ENCODE peak calls at places on chromosomes 12 and 14, in five cellular contexts. G is aorta; R is effector memory CD4-positive, alpha-beta T cell; F is tibial artery; Z is spleen. E is an unnamed sample. For H3K4me1 and H3K9me3, the result is how much of the 10 kb centered on the place peaks cover.

GRCh38 chr12:94603434-94604068 is 46.8 kb downstream of the TMCC3 start:
- DNase-seq in R (peak), Z (peak), G (no peak), F (peak), E (peak)

GRCh38 chr12:10641735-10642500 is 28.5 kb upstream of the MAGOHB start:
- DNase-seq in F (no peak), Z (no peak), R (no peak), G (no peak), E (peak)

GRCh38 chr12:30110970-30111586 is 327.3 kb upstream of the TMTC1 start:
- DNase-seq in Z (no peak), F (no peak), G (no peak), R (no peak), E (no peak)

GRCh38 chr12:63495974-63496373 is 172.3 kb downstream of the DPY19L2 start:
- DNase-seq in Z (no peak), G (no peak), F (no peak), R (no peak), E (no peak)

GRCh38 chr14:53900499-53900898 is 56.1 kb downstream of the BMP4 start:
- DNase-seq in G (no peak), R (no peak), Z (no peak), F (peak), E (peak)

GRCh38 chr12:55736780-55737580 is 5.9 kb upstream of the GDF11 start:
- DNase-seq in Z (peak), F (no peak), G (peak), R (no peak), E (peak)

GRCh38 chr12:99332936-99333591 is 314.5 kb upstream of the GARIN6 start:
- DNase-seq in R (no peak), Z (no peak), G (no peak), F (no peak), E (no peak)

GRCh38 chr14:32038876-32039275 is 38.2 kb upstream of the ARHGAP5 start:
- DNase-seq in G (no peak), Z (no peak), R (no peak), F (no peak), E (no peak)

GRCh38 chr12:120652671-120653435 is 12.4 kb downstream of the CABP1 start:
- DNase-seq in Z (no peak), R (no peak), F (no peak), G (peak), E (no peak)

GRCh38 chr12:88313554-88313953 is 171.4 kb downstream of the TMTC3 start:
- DNase-seq in R (no peak), G (no peak), Z (no peak), F (no peak), E (no peak)

GRCh38 chr14:88233915-88234314 is 89.2 kb downstream of the KCNK10 start:
- DNase-seq in F (no peak), G (no peak), Z (no peak), R (no peak), E (no peak)

GRCh38 chr12:51833446-51834227 is 14.9 kb downstream of the FIGNL2 start:
- DNase-seq in Z (no peak), R (no peak), G (no peak), F (no peak), E (no peak)

GRCh38 chr12:1773937-1774655 is 46.3 kb upstream of the LRTM2 start:
- DNase-seq in F (no peak), Z (no peak), G (no peak), R (no peak), E (no peak)

GRCh38 chr12:65494537-65494936 is 216.1 kb downstream of the MSRB3 start:
- DNase-seq in R (no peak), Z (no peak), F (no peak), G (no peak), E (no peak)

GRCh38 chr14:65462411-65462810 is 49.9 kb downstream of the FUT8 start:
- DNase-seq in Z (no peak), G (no peak), F (no peak), R (no peak), E (no peak)

GRCh38 chr12:105084251-105085250 is at the start of gene ALDH1L2:
- DNase-seq in Z (peak), G (peak), R (peak), F (peak), E (peak)

GRCh38 chr14:61065671-61066070 is 84.6 kb downstream of the SLC38A6 start:
- DNase-seq in R (no peak), Z (no peak), F (no peak), G (no peak), E (no peak)

GRCh38 chr12:47636908-47637780 is 68.7 kb downstream of the RPAP3 start:
- DNase-seq in G (peak), Z (peak), R (no peak), F (peak), E (peak)

GRCh38 chr12:57726151-57726883 is 12.2 kb downstream of the AGAP2 start:
- DNase-seq in Z (peak), R (no peak), F (peak), G (peak), E (peak)

GRCh38 chr12:1972856-1973317 is 31.4 kb downstream of the DCP1B start:
- DNase-seq in R (no peak), F (peak), Z (no peak), G (peak), E (peak)

GRCh38 chr14:90383731-90384542 is 12.9 kb upstream of the CALM1 start:
- DNase-seq in F (peak), G (peak), R (peak), Z (peak), E (peak)

GRCh38 chr12:108156717-108157116 is 27.6 kb downstream of the WSCD2 start:
- DNase-seq in F (no peak), Z (no peak), R (no peak), G (no peak), E (no peak)

GRCh38 chr12:116687888-116688287 is 50.0 kb downstream of the SPRING1 start:
- DNase-seq in Z (peak), G (peak), R (no peak), F (no peak), E (peak)

GRCh38 chr12:85130631-85131030 is 94.5 kb downstream of the LRRIQ1 start:
- DNase-seq in F (no peak), Z (no peak), R (no peak), G (no peak), E (no peak)

GRCh38 chr12:9047105-9047504 is 57.8 kb downstream of the KLRG1 start:
- DNase-seq in F (no peak), G (no peak), Z (no peak), R (no peak), E (no peak)

GRCh38 chr14:76227450-76228050 is 75.8 kb downstream of the GPATCH2L start:
- DNase-seq in G (no peak), Z (no peak), R (no peak), F (no peak), E (no peak)

GRCh38 chr14:69048456-69048855 is 69.4 kb upstream of the ACTN1 start:
- DNase-seq in F (no peak), Z (no peak), R (no peak), G (no peak), E (peak)

GRCh38 chr12:131167334-131167733 is 213.6 kb downstream of the ADGRD1 start:
- DNase-seq in R (no peak), Z (no peak), G (no peak), F (no peak), E (no peak)

GRCh38 chr14:39381366-39381765 is 50.9 kb downstream of the FBXO33 start:
- DNase-seq in Z (no peak), G (no peak), R (no peak), F (no peak), E (no peak)

GRCh38 chr12:79439179-79439825 is 251.5 kb downstream of the PAWR start:
- DNase-seq in Z (no peak), R (no peak), G (no peak), F (no peak), E (no peak)

DNA sequence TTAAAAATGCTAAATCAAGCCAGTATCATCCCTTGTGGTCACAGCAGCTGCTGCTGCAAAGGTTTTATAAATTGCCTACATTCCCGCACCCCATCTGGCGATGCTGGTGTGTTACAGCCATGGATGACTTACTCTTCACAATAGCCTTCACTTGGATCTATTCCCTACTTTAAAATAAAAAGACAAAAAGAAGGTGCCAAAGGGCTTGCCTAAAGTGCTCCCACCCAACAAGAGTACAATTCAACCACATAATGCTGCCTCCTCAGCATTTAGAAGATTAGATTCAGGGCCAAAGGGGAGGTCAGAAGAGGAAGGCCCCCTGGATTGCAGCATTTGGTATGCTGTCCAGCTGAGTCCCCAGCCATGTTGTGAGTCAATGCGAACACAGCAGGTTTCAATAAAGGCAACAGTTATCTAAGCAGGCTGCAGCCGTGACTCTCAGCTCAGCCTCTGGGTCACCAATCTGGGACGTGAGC is 176.1 kb downstream of the DAD1 start:
- DNase-seq in F (no peak), R (no peak), Z (no peak), G (no peak), E (no peak)
- H3K4me1 ChIP-seq in F (under half), R (under half), Z (under half), G (under half), E (under half)

DNA sequence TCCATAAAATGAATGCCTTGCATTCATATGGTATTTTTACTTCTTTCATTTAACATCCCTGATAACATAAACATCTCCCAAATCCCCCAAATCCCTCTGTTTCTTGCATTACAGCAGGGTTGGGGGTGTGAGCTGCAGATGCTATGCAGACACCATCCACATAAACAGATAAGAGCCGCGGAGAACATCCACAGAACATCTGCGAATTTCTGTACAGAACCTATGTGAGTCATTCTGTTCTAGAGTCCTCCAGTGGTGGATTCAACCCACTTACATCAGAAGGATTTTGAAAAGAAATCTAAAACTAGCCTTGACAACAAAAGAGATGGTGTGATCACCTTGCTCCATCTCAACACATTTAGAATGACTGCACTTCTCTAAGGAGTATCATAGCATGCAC is 20.3 kb downstream of the FBLN5 start:
- DNase-seq in Z (no peak), F (no peak), R (no peak), G (no peak), E (no peak)
- H3K9me3 ChIP-seq in Z (under half), F (under half), R (under half), G (under half), E (under half)

GRCh38 chr14:23481362-23481970 is 12.0 kb downstream of the NGDN start:
- DNase-seq in G (no peak), Z (no peak), F (no peak), R (no peak), E (no peak)

GRCh38 chr14:23482814-23483128 is 13.3 kb downstream of the NGDN start:
- DNase-seq in R (no peak), G (no peak), F (no peak), Z (no peak), E (no peak)

GRCh38 chr14:23481992-23482813 is 12.7 kb downstream of the NGDN start:
- DNase-seq in Z (no peak), F (no peak), R (no peak), G (no peak), E (no peak)

GRCh38 chr14:23483216-23483854 is 13.8 kb downstream of the NGDN start:
- DNase-seq in F (no peak), Z (no peak), G (no peak), R (no peak), E (no peak)

GRCh38 chr14:23478109-23478698 is 8.7 kb downstream of the NGDN start:
- DNase-seq in R (peak), G (no peak), Z (no peak), F (peak), E (peak)
- H3K4me1 ChIP-seq in R (under half), G (under half), Z (under half), F (under half), E (under half)

DNA sequence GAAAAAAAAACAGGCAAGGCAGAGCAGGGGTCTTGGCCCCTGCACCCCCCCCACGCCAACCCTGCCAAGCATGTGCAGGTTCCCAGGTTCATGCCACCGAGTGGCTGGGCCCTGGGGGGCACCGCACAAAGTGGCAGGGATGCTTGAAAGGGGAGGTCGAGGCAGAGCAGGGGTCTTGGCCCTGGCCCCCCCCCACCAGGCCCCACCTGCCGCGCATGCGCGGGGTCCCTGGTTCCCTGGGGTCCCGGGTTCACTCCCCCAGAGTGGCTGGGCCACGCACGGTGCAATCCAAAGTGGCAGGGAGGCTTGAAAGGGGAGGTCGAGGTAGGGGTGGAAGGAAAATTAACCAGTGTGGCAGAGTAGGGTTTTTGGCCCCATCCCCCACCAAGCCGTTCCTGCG is 312.2 kb downstream of the ALG10 start:
- DNase-seq in G (no peak), R (no peak), Z (no peak), F (no peak), E (no peak)
- H3K9me3 ChIP-seq in G (under half), R (under half), Z (half or more), F (under half), E (under half)

DNA sequence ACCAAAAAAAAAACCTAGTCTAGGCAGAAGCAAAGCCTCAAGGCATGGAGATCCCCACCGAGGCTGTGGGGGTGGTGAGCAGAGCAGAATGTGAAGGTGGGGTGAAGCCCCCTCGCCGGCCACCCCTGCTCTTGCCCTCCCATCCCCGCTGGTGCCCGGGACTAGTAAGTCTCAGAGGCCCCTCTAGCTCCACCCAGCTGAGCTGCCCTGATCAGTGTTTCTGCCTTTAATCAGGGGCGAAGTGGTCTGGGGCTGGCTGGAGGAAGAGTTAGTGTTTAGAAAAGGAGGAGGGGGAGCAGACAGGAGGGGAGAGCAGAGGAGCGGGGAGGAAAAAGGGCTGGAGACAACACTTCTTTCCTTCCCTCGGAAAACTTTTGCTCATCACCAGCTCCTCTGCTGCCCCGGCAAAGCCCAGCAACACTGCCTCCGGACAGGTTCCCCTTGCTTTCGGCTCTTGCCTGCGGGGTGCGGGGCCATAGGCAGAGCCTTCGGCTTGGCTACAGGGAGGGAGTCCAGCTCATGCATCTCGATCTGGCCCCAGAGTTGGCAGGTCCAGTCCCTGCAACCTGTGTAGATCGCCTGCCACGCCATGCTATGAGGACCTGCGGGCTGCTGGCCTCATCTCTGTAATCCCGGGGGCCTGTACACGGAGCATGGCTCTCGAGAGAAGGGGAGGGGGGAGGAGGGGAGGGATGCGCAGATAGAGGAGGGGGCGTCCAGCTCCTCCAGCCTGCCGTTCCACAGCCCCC is 3.4 kb upstream of the DLK1 start:
- DNase-seq in G (no peak), F (no peak), R (no peak), Z (no peak), E (no peak)
- H3K4me1 ChIP-seq in G (under half), F (under half), R (under half), Z (under half), E (under half)

GRCh38 chr14:79914595-79914994 is 296.7 kb downstream of the DIO2 start:
- DNase-seq in G (no peak), Z (no peak), F (no peak), R (no peak), E (no peak)

GRCh38 chr14:79911762-79912161 is 299.5 kb downstream of the DIO2 start:
- DNase-seq in R (no peak), Z (no peak), G (no peak), F (no peak), E (no peak)

GRCh38 chr14:79915411-79915810 is 295.9 kb downstream of the DIO2 start:
- DNase-seq in F (no peak), R (no peak), Z (no peak), G (no peak), E (no peak)

GRCh38 chr14:79920180-79920579 is 291.1 kb downstream of the DIO2 start:
- DNase-seq in G (no peak), R (no peak), F (no peak), Z (peak), E (no peak)

GRCh38 chr14:79916281-79916680 is 295.0 kb downstream of the DIO2 start:
- DNase-seq in Z (no peak), F (no peak), G (no peak), R (no peak), E (no peak)
- H3K9me3 ChIP-seq in Z (under half), F (under half), G (under half), R (under half), E (under half)